ENCODE peak calls at places on chromosomes 12 and 14, in six cellular contexts. L is AG09319; V is T47D; D is ovary; C is CD4-positive, alpha-beta T cell; Z is cerebellar cortex. H is an unnamed sample.

GRCh38 chr12:45729233-45730115 is at the start of gene ARID2:
- DNase-seq in L (no peak), V (peak; percentile 57), D (peak; percentile 77), C (peak; percentile 44), Z (peak; percentile 61), H (peak; percentile 18)

GRCh38 chr12:107091381-107091780 is 2.0 kb downstream of the CRY1 start:
- DNase-seq in L (peak; percentile 35), V (no peak), D (no peak), C (no peak), Z (peak; percentile 50), H (no peak)

GRCh38 chr14:105528197-105528858 is 1.9 kb downstream of the TMEM121 start:
- DNase-seq in L (peak; percentile 28), V (peak; percentile 99), D (peak; percentile 80), C (peak; percentile 73), Z (peak; percentile 69), H (peak; percentile 84)

GRCh38 chr14:22598099-22598895 is at the start of gene ABHD4:
- DNase-seq in L (peak; percentile 29), V (peak; percentile 60), D (peak; percentile 83), C (peak; percentile 24), Z (peak; percentile 79), H (peak; percentile 48)

GRCh38 chr12:13981296-13981962 is at the start of gene GRIN2B:
- DNase-seq in L (no peak), V (no peak), D (no peak), C (no peak), Z (no peak), H (no peak)

GRCh38 chr14:24312736-24313507 is 1.6 kb downstream of the LTB4R start:
- DNase-seq in L (no peak), V (no peak), D (no peak), C (no peak), Z (no peak), H (no peak)

GRCh38 chr12:111505601-111506036 is 93.5 kb downstream of the ATXN2 start:
- DNase-seq in L (no peak), V (no peak), D (no peak), C (no peak), Z (no peak), H (no peak)

GRCh38 chr14:23306412-23307145 is at the start of gene BCL2L2:
- DNase-seq in L (peak; percentile 68), V (peak; percentile 21), D (peak; percentile 94), C (no peak), Z (peak; percentile 93), H (peak; percentile 57)

GRCh38 chr14:58805057-58805456 is 167.3 kb downstream of the DACT1 start:
- DNase-seq in L (peak; percentile 74), V (no peak), D (no peak), C (no peak), Z (no peak), H (no peak)

GRCh38 chr12:5204271-5204670 is 160.6 kb downstream of the KCNA5 start:
- DNase-seq in L (no peak), V (no peak), D (no peak), C (no peak), Z (no peak), H (no peak)

GRCh38 chr12:25337916-25338315 is 87.2 kb upstream of the KRAS start:
- DNase-seq in L (no peak), V (no peak), D (no peak), C (no peak), Z (no peak), H (no peak)

GRCh38 chr12:41486718-41487117 is 298.6 kb downstream of the PDZRN4 start:
- DNase-seq in L (no peak), V (no peak), D (no peak), C (no peak), Z (no peak), H (no peak)

GRCh38 chr12:1797011-1797901 is 23.1 kb upstream of the LRTM2 start:
- DNase-seq in L (no peak), V (no peak), D (peak; percentile 65), C (peak; percentile 25), Z (no peak), H (no peak)

GRCh38 chr12:66942741-66943465 is 264.0 kb upstream of the GRIP1 start:
- DNase-seq in L (no peak), V (no peak), D (no peak), C (no peak), Z (no peak), H (no peak)

GRCh38 chr14:74249433-74250375 is 10.5 kb downstream of the VSX2 start:
- DNase-seq in L (no peak), V (peak; percentile 67), D (no peak), C (no peak), Z (no peak), H (no peak)

GRCh38 chr12:12582895-12583303 is 20.2 kb upstream of the DUSP16 start:
- DNase-seq in L (peak; percentile 41), V (no peak), D (no peak), C (no peak), Z (no peak), H (peak; percentile 38)

GRCh38 chr12:125075-125474 is 58.5 kb downstream of the IQSEC3 start:
- DNase-seq in L (no peak), V (no peak), D (no peak), C (no peak), Z (no peak), H (no peak)

GRCh38 chr12:4539167-4539870 is 629 bp downstream of the RAD51AP1 start:
- DNase-seq in L (no peak), V (no peak), D (no peak), C (no peak), Z (no peak), H (no peak)

GRCh38 chr12:9248435-9248834 is 40.2 kb upstream of the PZP start:
- DNase-seq in L (no peak), V (no peak), D (no peak), C (no peak), Z (no peak), H (no peak)

GRCh38 chr14:78130356-78130755 is 39.8 kb upstream of the NRXN3 start:
- DNase-seq in L (no peak), V (no peak), D (no peak), C (no peak), Z (no peak), H (no peak)

GRCh38 chr12:75260316-75260715 is 50.7 kb upstream of the KCNC2 start:
- DNase-seq in L (no peak), V (no peak), D (no peak), C (no peak), Z (no peak), H (no peak)

GRCh38 chr14:70822706-70823185 is 13.4 kb upstream of the MAP3K9 start:
- DNase-seq in L (no peak), V (no peak), D (peak; percentile 34), C (no peak), Z (no peak), H (peak; percentile 76)

GRCh38 chr12:106288510-106289195 is 13.9 kb upstream of the TCP11L2 start:
- DNase-seq in L (peak; percentile 82), V (no peak), D (no peak), C (no peak), Z (no peak), H (peak; percentile 29)

GRCh38 chr14:92794547-92794941 is 439 bp downstream of the GOLGA5 start:
- DNase-seq in L (no peak), V (no peak), D (no peak), C (no peak), Z (no peak), H (no peak)